ENCODE peak calls at places on chromosomes 12 and 14, in four cellular contexts. U, L, K and B are unnamed samples.

GRCh38 chr12:115411121-115411520 is 727.1 kb upstream of the TBX3 start:
- DNase-seq in L (no peak), U (no peak), K (peak; percentile 64), B (no peak)

GRCh38 chr12:54304187-54304810 is 3.5 kb upstream of the NFE2 start:
- DNase-seq in L (peak; percentile 56), U (peak; percentile 74), K (peak; percentile 49), B (no peak)

GRCh38 chr12:29970501-29970900 is 186.8 kb upstream of the TMTC1 start:
- DNase-seq in K (no peak), L (no peak), U (no peak), B (no peak)

GRCh38 chr14:54333511-54333910 is 63.3 kb upstream of the CDKN3 start:
- DNase-seq in U (no peak), L (no peak), K (no peak), B (no peak)

GRCh38 chr14:65179918-65180724 is 77.8 kb upstream of the MAX start:
- DNase-seq in L (peak; percentile 78), U (peak; percentile 94), K (no peak), B (peak; percentile 87)

GRCh38 chr12:112270673-112271072 is 111.6 kb downstream of the HECTD4 start:
- DNase-seq in K (no peak), L (no peak), U (no peak), B (no peak)

GRCh38 chr12:97452230-97452629 is 10.4 kb upstream of the RMST start:
- DNase-seq in L (no peak), K (no peak), U (no peak), B (no peak)

GRCh38 chr14:95388699-95389098 is 69.0 kb upstream of the CLMN start:
- DNase-seq in U (peak; percentile 62), L (no peak), K (no peak), B (no peak)

GRCh38 chr12:52208424-52209165 is 16.8 kb upstream of the KRT80 start:
- DNase-seq in K (no peak), L (no peak), U (peak; percentile 36), B (no peak)

GRCh38 chr12:123344086-123344485 is 20.6 kb downstream of the SBNO1 start:
- DNase-seq in U (no peak), K (no peak), L (no peak), B (no peak)

GRCh38 chr12:31536672-31537071 is 54.3 kb downstream of the DENND5B start:
- DNase-seq in K (no peak), U (peak; percentile 14), L (peak; percentile 44), B (no peak)

GRCh38 chr14:104356738-104357688 is 218.6 kb downstream of the KIF26A start:
- DNase-seq in K (no peak), L (no peak), U (no peak), B (no peak)

GRCh38 chr12:7609480-7609879 is 56.2 kb downstream of the APOBEC1 start:
- DNase-seq in U (peak; percentile 66), L (peak; percentile 11), K (no peak), B (no peak)

GRCh38 chr12:67885370-67886169 is 103.7 kb upstream of the IFNG-AS1 start:
- DNase-seq in L (no peak), K (no peak), U (peak; percentile 22), B (no peak)

GRCh38 chr12:42446761-42447160 is 120.8 kb downstream of the PPHLN1 start:
- DNase-seq in K (peak; percentile 39), L (no peak), U (no peak), B (no peak)

GRCh38 chr12:112352921-112353320 is 29.3 kb downstream of the HECTD4 start:
- DNase-seq in K (no peak), U (no peak), L (no peak), B (no peak)

GRCh38 chr12:119693006-119693405 is 25.1 kb downstream of the PRKAB1 start:
- DNase-seq in U (peak; percentile 86), L (peak; percentile 95), K (no peak), B (no peak)

GRCh38 chr14:78746086-78746595 is 576.0 kb downstream of the NRXN3 start:
- DNase-seq in L (no peak), K (no peak), U (no peak), B (no peak)

GRCh38 chr12:7158866-7159600 is 28.9 kb downstream of the CLSTN3 start:
- DNase-seq in U (no peak), L (no peak), K (no peak), B (no peak)

GRCh38 chr12:68878283-68878682 is 54.7 kb downstream of the CPM start:
- DNase-seq in K (no peak), U (no peak), L (no peak), B (no peak)

GRCh38 chr14:71361335-71361734 is 454.1 kb downstream of the PCNX1 start:
- DNase-seq in U (peak; percentile 56), L (no peak), K (no peak), B (no peak)

GRCh38 chr12:107385518-107385917 is 292.2 kb upstream of the CRY1 start:
- DNase-seq in L (no peak), K (peak; percentile 24), U (peak; percentile 42), B (no peak)
- TF ChIP-seq EZH2 in L (no peak), K (no peak), U (no peak), B (no peak)

GRCh38 chr12:96201272-96202227 is 7.4 kb downstream of the ELK3 start:
- DNase-seq in K (no peak), L (no peak), U (no peak), B (no peak)

GRCh38 chr12:96197503-96198272 is 3.5 kb downstream of the ELK3 start:
- DNase-seq in L (peak; percentile 96), U (peak; percentile 96), K (no peak), B (peak; percentile 86)

GRCh38 chr12:96196781-96197180 is 2.6 kb downstream of the ELK3 start:
- DNase-seq in L (peak; percentile 57), U (peak; percentile 62), K (no peak), B (no peak)

GRCh38 chr12:96199465-96199864 is 5.3 kb downstream of the ELK3 start:
- DNase-seq in K (no peak), L (no peak), U (no peak), B (no peak)

GRCh38 chr12:96198970-96199369 is 4.8 kb downstream of the ELK3 start:
- DNase-seq in K (no peak), U (peak; percentile 96), L (peak; percentile 94), B (no peak)
- H3K4me3 ChIP-seq in K (no peak overlapping the region), U (peak overlapping the region; percentile 46), L (no peak overlapping the region), B (peak overlapping the region; percentile 61)

GRCh38 chr12:109223868-109224267 is 85.2 kb downstream of the FOXN4 start:
- DNase-seq in L (no peak), K (no peak), U (no peak), B (no peak)

GRCh38 chr12:109234012-109234411 is 75.1 kb downstream of the FOXN4 start:
- DNase-seq in K (no peak), L (no peak), U (no peak), B (no peak)

GRCh38 chr12:109230193-109230592 is 78.9 kb downstream of the FOXN4 start:
- DNase-seq in U (no peak), K (no peak), L (no peak), B (no peak)

GRCh38 chr12:109232731-109233130 is 76.4 kb downstream of the FOXN4 start:
- DNase-seq in U (no peak), K (no peak), L (no peak), B (no peak)

DNA sequence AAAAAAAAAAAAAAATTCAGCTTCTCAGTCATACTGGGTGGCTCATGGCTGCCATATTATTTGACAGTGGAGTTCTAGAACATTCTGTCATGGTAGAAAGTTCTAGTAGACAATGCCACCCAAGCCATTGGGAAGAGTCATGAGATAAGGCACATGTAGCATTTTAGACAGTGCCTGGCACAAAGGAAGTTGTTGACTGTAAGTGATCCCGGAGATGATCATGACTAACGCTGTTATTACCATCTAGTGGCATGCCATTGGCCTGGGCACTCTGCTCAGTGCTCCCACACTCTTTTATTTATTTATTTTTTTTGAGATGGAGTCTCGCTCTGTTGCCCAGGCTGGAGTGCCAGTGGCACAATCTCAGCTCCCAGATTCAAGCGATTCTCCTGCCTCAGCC is 80.4 kb downstream of the FOXN4 start:
- DNase-seq in K (no peak), L (no peak), U (no peak), B (no peak)
- H3K36me3 ChIP-seq in K (peaks cover 4% of the 10 kb centered on the region), L (no peaks in the 10 kb centered on the region), U (no peaks in the 10 kb centered on the region), B (no peaks in the 10 kb centered on the region)

GRCh38 chr14:60645191-60645590 is 4.1 kb downstream of the SIX1 start:
- DNase-seq in U (peak; percentile 37), K (no peak), L (no peak), B (no peak)

GRCh38 chr14:60642270-60642789 is 6.9 kb downstream of the SIX1 start:
- DNase-seq in K (peak; percentile 84), U (no peak), L (peak; percentile 35), B (no peak)

GRCh38 chr14:60641722-60642269 is 7.5 kb downstream of the SIX1 start:
- DNase-seq in K (no peak), U (no peak), L (no peak), B (no peak)

GRCh38 chr14:60642790-60643397 is 6.4 kb downstream of the SIX1 start:
- DNase-seq in K (peak; percentile 30), U (no peak), L (no peak), B (no peak)

GRCh38 chr14:60643443-60644402 is 5.6 kb downstream of the SIX1 start:
- DNase-seq in K (peak; percentile 75), L (peak; percentile 75), U (peak; percentile 78), B (no peak)
- TF ChIP-seq EZH2 in K (peak; percentile 87), L (no peak), U (no peak), B (no peak)

GRCh38 chr12:46492471-46493351 is 120.1 kb upstream of the SLC38A2 start:
- DNase-seq in U (peak; percentile 69), L (peak; percentile 92), K (no peak), B (peak; percentile 56)

GRCh38 chr12:46490635-46491034 is 118.1 kb upstream of the SLC38A2 start:
- DNase-seq in U (peak; percentile 62), L (peak; percentile 93), K (no peak), B (no peak)

GRCh38 chr12:46494424-46494823 is 121.9 kb upstream of the SLC38A2 start:
- DNase-seq in L (peak; percentile 74), U (peak; percentile 63), K (peak; percentile 92), B (no peak)

GRCh38 chr12:46491548-46491947 is 119.0 kb upstream of the SLC38A2 start:
- DNase-seq in K (no peak), U (no peak), L (no peak), B (no peak)

DNA sequence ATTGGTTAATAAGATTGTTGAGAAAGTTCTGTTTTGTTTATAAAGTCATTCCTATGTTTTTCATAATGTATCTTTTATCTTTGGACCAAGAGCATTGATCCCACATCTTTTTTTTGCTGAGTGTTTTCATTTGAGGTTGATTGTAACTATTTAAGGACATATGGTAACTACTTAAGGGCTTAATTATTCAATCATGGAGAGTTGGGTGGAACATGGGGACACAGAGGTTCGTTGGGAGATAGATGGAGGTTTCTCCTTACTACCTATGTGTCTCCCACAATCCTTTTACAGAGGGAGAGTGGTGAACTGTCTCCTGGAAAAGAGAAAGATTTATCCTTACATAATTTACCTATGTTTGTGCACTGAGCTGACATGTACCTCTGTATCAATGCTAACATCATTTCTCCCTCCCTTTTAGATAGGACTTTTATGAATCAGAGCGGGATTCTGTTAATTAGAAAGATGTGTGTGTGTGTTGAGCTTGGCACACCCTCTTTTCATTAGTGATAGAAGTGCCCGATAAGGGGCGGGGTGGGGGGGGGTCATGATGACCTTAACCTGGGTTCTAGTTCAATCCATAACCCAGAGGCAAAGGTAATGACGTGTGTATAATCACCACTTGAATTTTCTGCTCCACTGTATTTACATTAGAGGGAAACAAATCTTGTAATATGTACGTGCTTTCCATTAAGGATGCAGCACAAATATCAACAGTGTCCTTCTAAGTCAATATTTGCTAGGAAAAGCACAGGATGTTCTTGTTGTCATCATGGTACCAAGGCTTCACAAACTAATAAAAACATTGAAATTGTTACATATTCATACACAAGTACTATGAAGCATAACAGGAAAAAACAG is 121.0 kb upstream of the SLC38A2 start:
- DNase-seq in L (peak; percentile 38), K (no peak), U (no peak), B (no peak)
- H3K4me3 ChIP-seq in L (peak overlapping the region; percentile 29), K (no peak overlapping the region), U (peak overlapping the region; percentile 63), B (peak overlapping the region; percentile 8)

GRCh38 chr12:122291431-122291830 is 25.1 kb upstream of the VPS33A start:
- DNase-seq in K (no peak), U (no peak), L (no peak), B (no peak)
- H3K36me3 ChIP-seq in K (no peaks in the 10 kb centered on the region), U (peaks cover 31% of the 10 kb centered on the region), L (peaks cover 4% of the 10 kb centered on the region), B (no peaks in the 10 kb centered on the region)